ENCODE peak calls at places on chromosomes 1 and 21, in five cellular contexts. C, Z, M, B and Q are unnamed samples.
A peak's percentile ranks its signal among the peaks of the same experiment; 100 is the strongest.

GRCh38 chr1:207868769-207869721 is 41.9 kb downstream of the CD34 start:
- DNase-seq in C (peak; percentile 85), Z (peak; percentile 83), B (peak; percentile 26), M (peak; percentile 77), Q (peak; percentile 78)

GRCh38 chr1:83493633-83494032 is 505.3 kb downstream of the TTLL7 start:
- DNase-seq in C (no peak), Z (no peak), M (no peak), B (no peak), Q (no peak)

GRCh38 chr1:21342961-21343838 is 52.9 kb upstream of the ECE1 start:
- DNase-seq in C (no peak), Z (peak; percentile 35), M (peak; percentile 57), B (no peak), Q (no peak)

GRCh38 chr1:173444757-173445156 is 32.4 kb upstream of the PRDX6 start:
- DNase-seq in B (no peak), Z (no peak), M (no peak), C (no peak), Q (no peak)

GRCh38 chr1:244920911-244921310 is 56.6 kb upstream of the HNRNPU start:
- DNase-seq in B (no peak), Z (no peak), C (no peak), M (no peak), Q (no peak)

GRCh38 chr1:78586572-78586971 is 33.7 kb upstream of the IFI44L start:
- DNase-seq in C (no peak), B (no peak), M (no peak), Z (no peak), Q (no peak)

GRCh38 chr21:39014751-39015150 is 168.5 kb downstream of the PSMG1 start:
- DNase-seq in B (no peak), C (no peak), Z (no peak), M (no peak), Q (no peak)

GRCh38 chr1:18307329-18307898 is 173.3 kb upstream of the KLHDC7A start:
- DNase-seq in C (no peak), Z (no peak), B (no peak), M (no peak), Q (no peak)

GRCh38 chr1:94358630-94359599 is 59.3 kb upstream of the ABCD3 start:
- DNase-seq in M (no peak), Z (no peak), B (no peak), C (no peak), Q (no peak)

GRCh38 chr1:157852476-157852875 is 10.9 kb upstream of the CD5L start:
- DNase-seq in B (no peak), C (no peak), M (no peak), Z (no peak), Q (no peak)

GRCh38 chr1:19828546-19828945 is 13.5 kb upstream of the RNF186 start:
- DNase-seq in C (no peak), B (no peak), Z (no peak), M (no peak), Q (no peak)

GRCh38 chr1:183025782-183026774 is 2.9 kb downstream of the LAMC1 start:
- DNase-seq in C (no peak), Z (no peak), M (no peak), B (no peak), Q (no peak)

GRCh38 chr1:244970236-244970652 is 105.9 kb upstream of the HNRNPU start:
- DNase-seq in Z (peak; percentile 83), M (peak; percentile 77), B (no peak), C (no peak), Q (peak; percentile 49)

GRCh38 chr1:81679972-81680371 is 120.8 kb upstream of the ADGRL2 start:
- DNase-seq in Z (no peak), B (no peak), M (no peak), C (no peak), Q (no peak)

GRCh38 chr1:169722784-169723183 is 11.1 kb downstream of the SELE start:
- DNase-seq in Z (peak; percentile 40), B (no peak), C (no peak), M (no peak), Q (peak; percentile 40)

GRCh38 chr1:54854376-54855020 is 32.5 kb downstream of the DHCR24 start:
- DNase-seq in B (no peak), C (no peak), Z (no peak), M (no peak), Q (no peak)

GRCh38 chr1:8816831-8817412 is 518 bp downstream of the RERE start:
- DNase-seq in M (peak; percentile 42), B (peak; percentile 3), Z (peak; percentile 45), C (peak; percentile 53), Q (no peak)

GRCh38 chr1:246265481-246265880 is 241.6 kb downstream of the SMYD3 start:
- DNase-seq in M (no peak), C (no peak), Z (no peak), B (no peak), Q (no peak)

GRCh38 chr1:92017656-92018055 is 12.1 kb upstream of the EPHX4 start:
- DNase-seq in Z (no peak), B (no peak), C (no peak), M (no peak), Q (no peak)

GRCh38 chr1:41122851-41123518 is 101.5 kb upstream of the SLFNL1 start:
- DNase-seq in C (no peak), B (no peak), M (no peak), Z (peak; percentile 68), Q (peak; percentile 74)

GRCh38 chr1:107477233-107477632 is 336.4 kb downstream of the NTNG1 start:
- DNase-seq in B (no peak), C (no peak), M (peak; percentile 44), Z (no peak), Q (no peak)